ENCODE peak calls at places on chromosomes 4 and X, in four cellular contexts. S, C, K and G are unnamed samples.

GRCh38 chr4:6489962-6490361 is 17.5 kb upstream of the PPP2R2C start:
- DNase-seq in S (no peak), C (no peak), K (no peak), G (no peak)

GRCh38 chrX:100085851-100086250 is 324.2 kb downstream of the PCDH19 start:
- DNase-seq in S (no peak), C (no peak), K (no peak), G (no peak)

GRCh38 chr4:121451310-121451709 is 70.5 kb upstream of the QRFPR start:
- DNase-seq in S (no peak), C (no peak), K (no peak), G (no peak)

GRCh38 chr4:97457253-97457652 is 686.0 kb downstream of the STPG2 start:
- DNase-seq in S (no peak), C (no peak), K (no peak), G (no peak)

GRCh38 chr4:19728773-19729172 is 522.9 kb upstream of the SLIT2 start:
- DNase-seq in S (no peak), C (no peak), K (no peak), G (no peak)

GRCh38 chr4:961651-962230 is 11.6 kb downstream of the DGKQ start:
- DNase-seq in S (no peak), C (no peak), K (no peak), G (peak; percentile 74)

GRCh38 chr4:80568891-80569290 is 233.4 kb downstream of the CFAP299 start:
- DNase-seq in S (no peak), C (no peak), K (no peak), G (no peak)

GRCh38 chr4:87506974-87507701 is 22.0 kb downstream of the SPARCL1 start:
- DNase-seq in S (no peak), C (peak; percentile 84), K (no peak), G (no peak)

GRCh38 chr4:183557611-183558010 is 52.8 kb downstream of the ING2 start:
- DNase-seq in S (no peak), C (no peak), K (no peak), G (no peak)

GRCh38 chr4:42673084-42673429 is 16.2 kb upstream of the ATP8A1 start:
- DNase-seq in S (peak; percentile 3), C (peak; percentile 52), K (no peak), G (no peak)

GRCh38 chr4:123972031-123972430 is 575.4 kb downstream of the SPRY1 start:
- DNase-seq in S (no peak), C (no peak), K (no peak), G (no peak)

GRCh38 chr4:108544504-108544903 is 75.9 kb upstream of the RPL34 start:
- DNase-seq in S (no peak), C (peak; percentile 14), K (no peak), G (no peak)

GRCh38 chr4:145507636-145508035 is 26.0 kb downstream of the SMAD1 start:
- DNase-seq in S (no peak), C (peak; percentile 30), K (no peak), G (no peak)

GRCh38 chr4:118942465-118942864 is 53.8 kb downstream of the SYNPO2 start:
- DNase-seq in S (no peak), C (peak; percentile 23), K (no peak), G (no peak)

GRCh38 chr4:118327554-118328241 is 25.1 kb downstream of the PRSS12 start:
- DNase-seq in S (no peak), C (no peak), K (no peak), G (no peak)

GRCh38 chr4:114964016-114964415 is 149.4 kb downstream of the NDST4 start:
- DNase-seq in S (no peak), C (no peak), K (no peak), G (peak; percentile 83)

GRCh38 chr4:137454767-137455166 is 77.5 kb downstream of the PCDH18 start:
- DNase-seq in S (no peak), C (no peak), K (no peak), G (no peak)

GRCh38 chr4:17173300-17173699 is 274.9 kb upstream of the LDB2 start:
- DNase-seq in S (no peak), C (no peak), K (no peak), G (no peak)

GRCh38 chr4:54525602-54526001 is 132.2 kb upstream of the KIT start:
- DNase-seq in S (no peak), C (peak; percentile 72), K (no peak), G (no peak)

GRCh38 chrX:134898450-134898849 is 92.3 kb upstream of the SMIM10 start:
- DNase-seq in S (no peak), C (no peak), K (no peak), G (no peak)

GRCh38 chr4:20252656-20253271 is 1.1 kb downstream of the SLIT2 start:
- DNase-seq in S (no peak), C (peak; percentile 40), K (peak; percentile 38), G (no peak)

GRCh38 chr4:3484057-3484973 is 21.2 kb downstream of the DOK7 start:
- DNase-seq in S (no peak), C (no peak), K (no peak), G (peak; percentile 54)

GRCh38 chrX:46599051-46599560 is 25.5 kb downstream of the CHST7 start:
- DNase-seq in S (no peak), C (no peak), K (no peak), G (no peak)

GRCh38 chr4:101888472-101888871 is 97.9 kb downstream of the BANK1 start:
- DNase-seq in S (no peak), C (no peak), K (no peak), G (no peak)

GRCh38 chrX:133586443-133586842 is 171.2 kb upstream of the GPC4 start:
- DNase-seq in S (no peak), C (no peak), K (no peak), G (no peak)

GRCh38 chr4:41214158-41215146 is at the start of gene APBB2:
- DNase-seq in S (peak; percentile 11), C (peak; percentile 98), K (peak; percentile 95), G (peak; percentile 93)

GRCh38 chrX:136386821-136387220 is 86.1 kb downstream of the ADGRG4 start:
- DNase-seq in S (no peak), C (no peak), K (no peak), G (no peak)

GRCh38 chr4:24640433-24640832 is 56.1 kb upstream of the DHX15 start:
- DNase-seq in S (no peak), C (no peak), K (no peak), G (no peak)

GRCh38 chr4:145154573-145154972 is 25.8 kb downstream of the OTUD4 start:
- DNase-seq in S (no peak), C (peak; percentile 30), K (no peak), G (peak; percentile 46)

GRCh38 chrX:40152173-40152705 is 54.5 kb upstream of the BCOR start:
- DNase-seq in S (peak; percentile 42), C (no peak), K (no peak), G (no peak)

GRCh38 chr4:3369781-3370660 is 71.7 kb upstream of the HGFAC start:
- DNase-seq in S (peak; percentile 51), C (peak; percentile 89), K (peak; percentile 56), G (peak; percentile 61)

GRCh38 chr4:55442541-55442940 is 46.8 kb downstream of the TMEM165 start:
- DNase-seq in S (no peak), C (no peak), K (no peak), G (no peak)

GRCh38 chrX:107701493-107702121 is 73.3 kb downstream of the PRPS1 start:
- DNase-seq in S (no peak), C (no peak), K (peak; percentile 11), G (no peak)

GRCh38 chr4:148648599-148648998 is 206.4 kb upstream of the NR3C2 start:
- DNase-seq in S (no peak), C (no peak), K (no peak), G (no peak)

GRCh38 chr4:152697284-152698011 is 17.7 kb upstream of the TMEM154 start:
- DNase-seq in S (no peak), C (no peak), K (no peak), G (no peak)

GRCh38 chr4:23946307-23946706 is 56.5 kb upstream of the PPARGC1A start:
- DNase-seq in S (no peak), C (no peak), K (no peak), G (no peak)